ENCODE peak calls at places on chromosomes 6 and 20, in nine cellular contexts. J is CD4-positive, CD25-positive, alpha-beta regulatory T cell; S is K562; N is AG04450; Z is IMR-90; T is tibial artery; G is aorta; E is left ventricle myocardium inferior; L is naive thymus-derived CD4-positive, alpha-beta T cell. Y is an unnamed sample.

GRCh38 chr6:157244175-157244574 is 79.1 kb downstream of the TMEM242 start:
- DNase-seq in J (no peak), S (peak), N (no peak), Z (peak), T (no peak), G (peak), E (no peak), L (no peak), Y (no peak)

GRCh38 chr6:20092071-20092566 is 120.2 kb downstream of the MBOAT1 start:
- DNase-seq in J (no peak), S (peak), N (peak), Z (peak), T (no peak), G (no peak), E (no peak), L (no peak), Y (no peak)

GRCh38 chr6:89438248-89438647 is 5.3 kb downstream of the ANKRD6 start:
- DNase-seq in J (no peak), S (no peak), N (no peak), Z (no peak), T (no peak), G (no peak), E (no peak), L (no peak), Y (no peak)

GRCh38 chr6:132333639-132334516 is 67.4 kb downstream of the MOXD1 start:
- DNase-seq in J (no peak), S (peak), N (peak), Z (peak), T (peak), G (no peak), E (no peak), L (no peak), Y (no peak)

GRCh38 chr6:111844921-111845320 is 28.3 kb downstream of the FYN start:
- DNase-seq in J (no peak), S (no peak), N (no peak), Z (no peak), T (no peak), G (no peak), E (no peak), L (no peak), Y (no peak)

GRCh38 chr6:7314414-7314813 is 1.4 kb upstream of the SSR1 start:
- DNase-seq in J (no peak), S (no peak), N (no peak), Z (no peak), T (no peak), G (no peak), E (no peak), L (no peak), Y (no peak)

GRCh38 chr20:39070484-39071231 is 108.5 kb downstream of the DHX35 start:
- DNase-seq in J (no peak), S (no peak), N (no peak), Z (peak), T (no peak), G (no peak), E (no peak), L (no peak), Y (no peak)

GRCh38 chr20:20549267-20549612 is 163.2 kb downstream of the RALGAPA2 start:
- DNase-seq in J (no peak), S (no peak), N (no peak), Z (no peak), T (no peak), G (no peak), E (no peak), L (no peak), Y (no peak)

GRCh38 chr6:37488464-37488863 is 11.2 kb downstream of the CCDC167 start:
- DNase-seq in J (no peak), S (no peak), N (no peak), Z (no peak), T (no peak), G (no peak), E (no peak), L (peak), Y (no peak)

GRCh38 chr6:14838041-14838596 is 407.8 kb upstream of the JARID2 start:
- DNase-seq in J (no peak), S (no peak), N (no peak), Z (no peak), T (no peak), G (no peak), E (no peak), L (no peak), Y (no peak)

GRCh38 chr20:13567663-13568062 is 71.1 kb downstream of the TASP1 start:
- DNase-seq in J (no peak), S (no peak), N (no peak), Z (no peak), T (no peak), G (no peak), E (no peak), L (no peak), Y (no peak)

GRCh38 chr6:152094992-152095592 is 287.6 kb downstream of the ESR1 start:
- DNase-seq in J (no peak), S (peak), N (peak), Z (peak), T (peak), G (peak), E (peak), L (no peak), Y (no peak)

GRCh38 chr6:29887819-29888581 is 54.3 kb upstream of the HLA-A start:
- DNase-seq in J (peak), S (no peak), N (no peak), Z (peak), T (peak), G (peak), E (peak), L (peak), Y (peak)

GRCh38 chr20:19947611-19948264 is 69.4 kb upstream of the NAA20 start:
- DNase-seq in J (no peak), S (peak), N (peak), Z (peak), T (no peak), G (no peak), E (no peak), L (no peak), Y (no peak)

GRCh38 chr6:81859884-81860283 is 107.4 kb upstream of the TENT5A start:
- DNase-seq in J (no peak), S (no peak), N (no peak), Z (no peak), T (peak), G (peak), E (peak), L (no peak), Y (no peak)

GRCh38 chr20:32621071-32621913 is 36.2 kb upstream of the NOL4L start:
- DNase-seq in J (no peak), S (peak), N (no peak), Z (no peak), T (no peak), G (no peak), E (no peak), L (peak), Y (no peak)

GRCh38 chr6:30647802-30648460 is 998 bp downstream of the C6orf136 start:
- DNase-seq in J (no peak), S (peak), N (no peak), Z (no peak), T (peak), G (no peak), E (no peak), L (no peak), Y (no peak)

GRCh38 chr6:154350293-154350692 is 6.3 kb downstream of the IPCEF1 start:
- DNase-seq in J (no peak), S (no peak), N (no peak), Z (peak), T (no peak), G (no peak), E (no peak), L (no peak), Y (no peak)

GRCh38 chr6:35468980-35469710 is 944 bp downstream of the RPL10A start:
- DNase-seq in J (no peak), S (peak), N (no peak), Z (no peak), T (peak), G (no peak), E (no peak), L (no peak), Y (no peak)

GRCh38 chr20:20568604-20569205 is 143.7 kb downstream of the RALGAPA2 start:
- DNase-seq in J (no peak), S (peak), N (no peak), Z (peak), T (no peak), G (no peak), E (no peak), L (no peak), Y (no peak)

GRCh38 chr20:50567860-50568548 is 57.8 kb downstream of the PTPN1 start:
- DNase-seq in J (no peak), S (no peak), N (no peak), Z (no peak), T (no peak), G (no peak), E (no peak), L (no peak), Y (no peak)

GRCh38 chr6:108074057-108074358 is 533 bp downstream of the OSTM1 start:
- DNase-seq in J (no peak), S (peak), N (no peak), Z (peak), T (no peak), G (no peak), E (no peak), L (no peak), Y (no peak)

GRCh38 chr6:90350689-90351554 is 54.3 kb upstream of the BACH2 start:
- DNase-seq in J (peak), S (peak), N (no peak), Z (peak), T (peak), G (no peak), E (no peak), L (peak), Y (peak)

GRCh38 chr6:47042238-47042843 is at the start of gene ADGRF1:
- DNase-seq in J (no peak), S (no peak), N (no peak), Z (no peak), T (no peak), G (no peak), E (no peak), L (no peak), Y (no peak)

GRCh38 chr6:90468080-90468479 is 118.8 kb downstream of the MAP3K7 start:
- DNase-seq in J (no peak), S (peak), N (no peak), Z (peak), T (peak), G (no peak), E (no peak), L (no peak), Y (no peak)

GRCh38 chr6:2853766-2854393 is 12.2 kb upstream of the SERPINB1 start:
- DNase-seq in J (peak), S (peak), N (no peak), Z (peak), T (no peak), G (peak), E (no peak), L (peak), Y (peak)

GRCh38 chr6:166927942-166928643 is 28.3 kb downstream of the RNASET2 start:
- DNase-seq in J (no peak), S (no peak), N (no peak), Z (no peak), T (no peak), G (no peak), E (no peak), L (no peak), Y (no peak)

GRCh38 chr6:13710552-13711383 is 867 bp downstream of the RANBP9 start:
- DNase-seq in J (peak), S (peak), N (no peak), Z (no peak), T (peak), G (peak), E (peak), L (peak), Y (no peak)

GRCh38 chr6:118284736-118285360 is 263.2 kb upstream of the PLN start:
- DNase-seq in J (no peak), S (no peak), N (no peak), Z (peak), T (no peak), G (no peak), E (no peak), L (no peak), Y (no peak)

GRCh38 chr6:66808771-66809170 is 1101.7 kb upstream of the EYS start:
- DNase-seq in J (no peak), S (no peak), N (no peak), Z (no peak), T (no peak), G (no peak), E (no peak), L (no peak), Y (no peak)

GRCh38 chr6:66814156-66814555 is 1107.1 kb upstream of the EYS start:
- DNase-seq in J (no peak), S (no peak), N (no peak), Z (no peak), T (no peak), G (no peak), E (no peak), L (no peak), Y (no peak)
- H3K27ac ChIP-seq in J (no peak), S (no peak), N (no peak), Z (no peak), T (no peak), G (no peak), E (no peak), L (no peak), Y (no peak)

GRCh38 chr6:161031721-161032495 is 40.3 kb downstream of the MAP3K4 start:
- DNase-seq in J (no peak), S (no peak), N (peak), Z (peak), T (no peak), G (no peak), E (no peak), L (no peak), Y (no peak)
- H3K27ac ChIP-seq in J (no peak), S (no peak), N (no peak), Z (peak), T (no peak), G (no peak), E (no peak), L (no peak), Y (no peak)

GRCh38 chr20:7330850-7331249 is 563.4 kb downstream of the BMP2 start:
- DNase-seq in J (no peak), S (no peak), N (no peak), Z (no peak), T (no peak), G (no peak), E (no peak), L (no peak), Y (no peak)

GRCh38 chr20:7333846-7334245 is 566.4 kb downstream of the BMP2 start:
- DNase-seq in J (no peak), S (no peak), N (no peak), Z (no peak), T (no peak), G (no peak), E (no peak), L (no peak), Y (no peak)

GRCh38 chr20:7327815-7328214 is 560.3 kb downstream of the BMP2 start:
- DNase-seq in J (no peak), S (no peak), N (no peak), Z (no peak), T (no peak), G (no peak), E (no peak), L (no peak), Y (no peak)

GRCh38 chr20:7332169-7332568 is 564.7 kb downstream of the BMP2 start:
- DNase-seq in J (no peak), S (no peak), N (no peak), Z (no peak), T (no peak), G (no peak), E (no peak), L (no peak), Y (no peak)
- H3K27ac ChIP-seq in J (no peak), S (no peak), N (no peak), Z (no peak), T (no peak), G (no peak), E (no peak), L (no peak), Y (no peak)

GRCh38 chr6:125701354-125701668 is 48.1 kb upstream of the HEY2 start:
- DNase-seq in J (no peak), S (no peak), N (no peak), Z (no peak), T (no peak), G (no peak), E (no peak), L (no peak), Y (no peak)
- H3K27ac ChIP-seq in J (no peak), S (no peak), N (no peak), Z (no peak), T (peak), G (no peak), E (no peak), L (no peak), Y (no peak)

GRCh38 chr6:136644597-136644952 is 94.4 kb upstream of the MAP7 start:
- DNase-seq in J (no peak), S (no peak), N (no peak), Z (no peak), T (no peak), G (no peak), E (no peak), L (no peak), Y (no peak)
- H3K27ac ChIP-seq in J (peak), S (no peak), N (no peak), Z (no peak), T (peak), G (peak), E (peak), L (no peak), Y (no peak)

GRCh38 chr20:56860413-56860812 is 231.3 kb downstream of the TFAP2C start:
- DNase-seq in J (no peak), S (no peak), N (no peak), Z (no peak), T (no peak), G (no peak), E (no peak), L (no peak), Y (no peak)

GRCh38 chr20:56861590-56861989 is 232.5 kb downstream of the TFAP2C start:
- DNase-seq in J (no peak), S (no peak), N (no peak), Z (no peak), T (no peak), G (no peak), E (no peak), L (no peak), Y (no peak)

GRCh38 chr20:56855693-56856092 is 226.6 kb downstream of the TFAP2C start:
- DNase-seq in J (no peak), S (no peak), N (no peak), Z (no peak), T (no peak), G (no peak), E (no peak), L (no peak), Y (no peak)

GRCh38 chr20:56859039-56859750 is 230.1 kb downstream of the TFAP2C start:
- DNase-seq in J (no peak), S (no peak), N (no peak), Z (no peak), T (no peak), G (no peak), E (no peak), L (no peak), Y (no peak)

DNA sequence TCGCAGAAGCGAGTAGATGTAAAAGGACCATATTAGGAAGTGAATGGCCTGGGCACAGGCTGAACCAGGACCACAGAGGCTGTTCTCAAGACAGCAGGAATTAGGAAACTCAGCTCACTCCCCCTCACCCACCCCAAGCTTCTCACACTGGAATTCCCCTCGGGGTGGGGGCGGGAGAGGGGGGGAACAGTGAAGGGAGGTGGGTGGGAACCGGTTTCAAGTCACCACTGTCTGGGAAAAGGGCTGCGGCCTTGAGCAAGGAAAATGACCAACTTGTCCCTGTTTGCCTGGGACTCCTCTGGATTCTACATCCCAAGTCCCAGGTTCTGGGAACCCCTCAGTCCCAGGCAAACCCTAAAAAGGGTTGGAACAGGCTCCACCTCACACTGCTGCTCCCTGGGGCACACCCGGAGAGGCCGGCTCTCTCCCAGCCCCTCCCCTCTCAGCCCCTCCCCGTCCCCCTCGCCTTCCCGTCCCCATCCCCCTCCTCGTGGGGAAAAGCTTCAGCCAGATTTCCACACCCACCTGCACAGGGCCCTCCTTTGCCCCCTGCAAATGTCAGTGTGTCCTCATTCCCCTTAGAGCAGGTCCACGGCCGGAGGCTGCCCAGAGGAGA is 230.8 kb downstream of the TFAP2C start:
- DNase-seq in J (no peak), S (no peak), N (no peak), Z (no peak), T (no peak), G (no peak), E (no peak), L (no peak), Y (no peak)
- H3K27ac ChIP-seq in J (no peak), S (no peak), N (no peak), Z (no peak), T (no peak), G (no peak), E (no peak), L (no peak), Y (no peak)

GRCh38 chr20:48797275-48797825 is 30.4 kb downstream of the PREX1 start:
- DNase-seq in J (no peak), S (no peak), N (no peak), Z (no peak), T (peak), G (peak), E (peak), L (peak), Y (no peak)
- H3K27ac ChIP-seq in J (peak), S (no peak), N (no peak), Z (no peak), T (no peak), G (no peak), E (no peak), L (no peak), Y (no peak)

GRCh38 chr6:41757268-41757667 is 10.1 kb upstream of the PGC start:
- DNase-seq in J (no peak), S (no peak), N (no peak), Z (no peak), T (no peak), G (no peak), E (no peak), L (no peak), Y (no peak)
- H3K27ac ChIP-seq in J (no peak), S (no peak), N (no peak), Z (no peak), T (no peak), G (no peak), E (no peak), L (no peak), Y (no peak)